ENCODE peak calls at places on chromosomes 1 and 21, in ten cellular contexts. One of them, this sample, is unnamed.

GRCh38 chr1:172977296-172978027 is 73.3 kb downstream of the TNFSF18 start:
- DNase-seq in right cardiac atrium: no peak
- DNase-seq in IMR-90: no peak
- DNase-seq in CD4-positive, CD25-positive, alpha-beta regulatory T cell: no peak
- DNase-seq in testis: no peak
- DNase-seq in psoas muscle: no peak
- DNase-seq in iPS DF 6.9: no peak
- DNase-seq in adrenal gland: no peak
- DNase-seq in substantia nigra: no peak
- DNase-seq in esophagus squamous epithelium: no peak
- DNase-seq in this sample: no peak

GRCh38 chr1:54017979-54018378 is at the start of gene LDLRAD1:
- DNase-seq in right cardiac atrium: no peak
- DNase-seq in IMR-90: no peak
- DNase-seq in CD4-positive, CD25-positive, alpha-beta regulatory T cell: no peak
- DNase-seq in testis: peak
- DNase-seq in psoas muscle: no peak
- DNase-seq in iPS DF 6.9: no peak
- DNase-seq in adrenal gland: peak
- DNase-seq in substantia nigra: no peak
- DNase-seq in esophagus squamous epithelium: no peak
- DNase-seq in this sample: no peak

GRCh38 chr1:56773341-56774066 is 45.7 kb downstream of the FYB2 start:
- DNase-seq in right cardiac atrium: no peak
- DNase-seq in IMR-90: peak
- DNase-seq in CD4-positive, CD25-positive, alpha-beta regulatory T cell: no peak
- DNase-seq in testis: no peak
- DNase-seq in psoas muscle: no peak
- DNase-seq in iPS DF 6.9: no peak
- DNase-seq in adrenal gland: no peak
- DNase-seq in substantia nigra: no peak
- DNase-seq in esophagus squamous epithelium: no peak
- DNase-seq in this sample: no peak

GRCh38 chr1:112699425-112700144 is 7.3 kb downstream of the RHOC start:
- DNase-seq in right cardiac atrium: no peak
- DNase-seq in IMR-90: no peak
- DNase-seq in CD4-positive, CD25-positive, alpha-beta regulatory T cell: no peak
- DNase-seq in testis: no peak
- DNase-seq in psoas muscle: no peak
- DNase-seq in iPS DF 6.9: no peak
- DNase-seq in adrenal gland: no peak
- DNase-seq in substantia nigra: no peak
- DNase-seq in esophagus squamous epithelium: no peak
- DNase-seq in this sample: no peak

GRCh38 chr1:188027613-188028012 is 1198.9 kb downstream of the PLA2G4A start:
- DNase-seq in right cardiac atrium: no peak
- DNase-seq in IMR-90: peak
- DNase-seq in CD4-positive, CD25-positive, alpha-beta regulatory T cell: no peak
- DNase-seq in testis: no peak
- DNase-seq in psoas muscle: no peak
- DNase-seq in iPS DF 6.9: no peak
- DNase-seq in adrenal gland: no peak
- DNase-seq in substantia nigra: no peak
- DNase-seq in esophagus squamous epithelium: no peak
- DNase-seq in this sample: no peak

GRCh38 chr1:201376464-201377374 is 761 bp downstream of the TNNT2 start:
- DNase-seq in right cardiac atrium: peak
- DNase-seq in IMR-90: peak
- DNase-seq in CD4-positive, CD25-positive, alpha-beta regulatory T cell: no peak
- DNase-seq in testis: no peak
- DNase-seq in psoas muscle: no peak
- DNase-seq in iPS DF 6.9: peak
- DNase-seq in adrenal gland: no peak
- DNase-seq in substantia nigra: no peak
- DNase-seq in esophagus squamous epithelium: no peak
- DNase-seq in this sample: peak

GRCh38 chr1:89781494-89782126 is 39.2 kb upstream of the LRRC8D start:
- DNase-seq in right cardiac atrium: no peak
- DNase-seq in IMR-90: no peak
- DNase-seq in CD4-positive, CD25-positive, alpha-beta regulatory T cell: peak
- DNase-seq in testis: no peak
- DNase-seq in psoas muscle: no peak
- DNase-seq in iPS DF 6.9: no peak
- DNase-seq in adrenal gland: no peak
- DNase-seq in substantia nigra: no peak
- DNase-seq in esophagus squamous epithelium: no peak
- DNase-seq in this sample: no peak

GRCh38 chr1:30852026-30852425 is 56.5 kb downstream of the SDC3 start:
- DNase-seq in right cardiac atrium: peak
- DNase-seq in IMR-90: peak
- DNase-seq in CD4-positive, CD25-positive, alpha-beta regulatory T cell: no peak
- DNase-seq in testis: peak
- DNase-seq in psoas muscle: peak
- DNase-seq in iPS DF 6.9: no peak
- DNase-seq in adrenal gland: peak
- DNase-seq in substantia nigra: no peak
- DNase-seq in esophagus squamous epithelium: no peak
- DNase-seq in this sample: peak

GRCh38 chr1:248855580-248855979 is 3.3 kb downstream of the ZNF692 start:
- DNase-seq in right cardiac atrium: peak
- DNase-seq in IMR-90: no peak
- DNase-seq in CD4-positive, CD25-positive, alpha-beta regulatory T cell: no peak
- DNase-seq in testis: no peak
- DNase-seq in psoas muscle: no peak
- DNase-seq in iPS DF 6.9: no peak
- DNase-seq in adrenal gland: peak
- DNase-seq in substantia nigra: no peak
- DNase-seq in esophagus squamous epithelium: no peak
- DNase-seq in this sample: no peak

GRCh38 chr1:110463695-110464094 is 12.7 kb downstream of the PROK1 start:
- DNase-seq in right cardiac atrium: no peak
- DNase-seq in IMR-90: peak
- DNase-seq in CD4-positive, CD25-positive, alpha-beta regulatory T cell: no peak
- DNase-seq in testis: no peak
- DNase-seq in psoas muscle: no peak
- DNase-seq in iPS DF 6.9: no peak
- DNase-seq in adrenal gland: no peak
- DNase-seq in substantia nigra: no peak
- DNase-seq in esophagus squamous epithelium: no peak
- DNase-seq in this sample: no peak

GRCh38 chr1:228842094-228842775 is 107.0 kb downstream of the RHOU start:
- DNase-seq in right cardiac atrium: peak
- DNase-seq in IMR-90: peak
- DNase-seq in CD4-positive, CD25-positive, alpha-beta regulatory T cell: no peak
- DNase-seq in testis: no peak
- DNase-seq in psoas muscle: peak
- DNase-seq in iPS DF 6.9: no peak
- DNase-seq in adrenal gland: peak
- DNase-seq in substantia nigra: peak
- DNase-seq in esophagus squamous epithelium: no peak
- DNase-seq in this sample: peak

GRCh38 chr1:215543806-215544205 is 23.3 kb upstream of the KCTD3 start:
- DNase-seq in right cardiac atrium: no peak
- DNase-seq in IMR-90: no peak
- DNase-seq in CD4-positive, CD25-positive, alpha-beta regulatory T cell: no peak
- DNase-seq in testis: no peak
- DNase-seq in psoas muscle: no peak
- DNase-seq in iPS DF 6.9: no peak
- DNase-seq in adrenal gland: no peak
- DNase-seq in substantia nigra: no peak
- DNase-seq in esophagus squamous epithelium: no peak
- DNase-seq in this sample: no peak

DNA sequence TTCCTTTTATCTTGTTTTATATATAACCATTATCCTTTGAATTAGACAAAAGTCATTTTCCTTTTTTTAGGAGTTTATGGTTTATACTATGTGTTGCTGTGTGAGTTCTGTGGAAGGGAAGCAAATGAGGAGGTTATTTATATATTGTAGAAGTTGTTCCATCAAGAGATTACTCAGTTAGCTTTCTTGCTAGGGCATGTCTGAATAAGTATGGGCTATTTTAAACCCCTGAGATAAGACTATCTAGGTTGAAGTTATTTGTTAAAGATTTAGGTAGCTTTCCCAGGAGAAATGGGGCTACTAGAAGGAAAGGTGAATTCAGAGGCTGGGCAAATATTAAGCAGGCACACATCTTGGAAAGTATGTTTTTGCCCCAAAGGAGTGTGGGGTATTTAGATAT is 16.1 kb upstream of the VAMP4 start:
- DNase-seq in right cardiac atrium: no peak
- DNase-seq in IMR-90: no peak
- DNase-seq in CD4-positive, CD25-positive, alpha-beta regulatory T cell: no peak
- DNase-seq in testis: no peak
- DNase-seq in psoas muscle: no peak
- DNase-seq in iPS DF 6.9: no peak
- DNase-seq in adrenal gland: no peak
- DNase-seq in substantia nigra: no peak
- DNase-seq in esophagus squamous epithelium: no peak
- DNase-seq in this sample: no peak
- H3K27ac ChIP-seq in right cardiac atrium: no peak
- H3K27ac ChIP-seq in IMR-90: no peak
- H3K27ac ChIP-seq in CD4-positive, CD25-positive, alpha-beta regulatory T cell: no peak
- H3K27ac ChIP-seq in testis: no peak
- H3K27ac ChIP-seq in psoas muscle: no peak
- H3K27ac ChIP-seq in iPS DF 6.9: no peak
- H3K27ac ChIP-seq in adrenal gland: no peak
- H3K27ac ChIP-seq in substantia nigra: no peak
- H3K27ac ChIP-seq in esophagus squamous epithelium: no peak
- H3K27ac ChIP-seq in this sample: no peak

DNA sequence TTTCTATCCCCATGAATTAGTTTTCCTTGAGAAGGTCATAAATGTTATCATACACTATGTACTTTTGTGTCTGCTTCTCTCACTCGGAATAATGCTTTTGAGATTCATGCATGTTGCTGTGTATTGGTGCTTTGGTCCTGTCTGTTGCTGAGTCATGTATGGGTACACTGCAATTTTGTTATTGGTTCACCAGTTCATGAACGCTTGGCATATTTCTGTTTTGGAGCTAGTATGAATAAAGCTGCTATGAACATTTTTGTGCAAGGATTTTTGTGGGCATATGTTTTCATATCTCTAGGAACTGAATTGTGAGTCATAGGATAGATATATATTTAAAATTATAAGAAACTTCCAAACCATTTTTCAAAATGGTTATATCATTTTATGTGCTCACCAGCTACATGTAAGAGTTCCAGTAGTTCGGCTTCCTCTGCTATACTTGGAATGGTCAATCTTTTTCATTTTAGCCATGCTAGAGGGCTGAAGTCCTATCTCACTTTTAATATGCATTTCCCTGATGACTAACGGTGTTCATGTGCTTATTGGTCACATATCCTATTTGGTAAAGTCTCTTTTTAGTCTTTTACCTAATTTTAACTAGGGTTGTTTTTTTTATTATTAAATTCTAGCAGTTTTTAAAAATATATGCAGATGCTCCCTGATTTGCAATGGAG is 38.2 kb downstream of the ETS2 start:
- DNase-seq in right cardiac atrium: no peak
- DNase-seq in IMR-90: peak
- DNase-seq in CD4-positive, CD25-positive, alpha-beta regulatory T cell: no peak
- DNase-seq in testis: no peak
- DNase-seq in psoas muscle: no peak
- DNase-seq in iPS DF 6.9: no peak
- DNase-seq in adrenal gland: no peak
- DNase-seq in substantia nigra: no peak
- DNase-seq in esophagus squamous epithelium: no peak
- DNase-seq in this sample: no peak
- H3K27ac ChIP-seq in right cardiac atrium: no peak
- H3K27ac ChIP-seq in IMR-90: no peak
- H3K27ac ChIP-seq in CD4-positive, CD25-positive, alpha-beta regulatory T cell: no peak
- H3K27ac ChIP-seq in testis: no peak
- H3K27ac ChIP-seq in psoas muscle: no peak
- H3K27ac ChIP-seq in iPS DF 6.9: no peak
- H3K27ac ChIP-seq in adrenal gland: no peak
- H3K27ac ChIP-seq in substantia nigra: no peak
- H3K27ac ChIP-seq in esophagus squamous epithelium: no peak
- H3K27ac ChIP-seq in this sample: no peak

GRCh38 chr1:198711837-198712236 is 73.0 kb downstream of the PTPRC start:
- DNase-seq in right cardiac atrium: no peak
- DNase-seq in IMR-90: no peak
- DNase-seq in CD4-positive, CD25-positive, alpha-beta regulatory T cell: no peak
- DNase-seq in testis: no peak
- DNase-seq in psoas muscle: no peak
- DNase-seq in iPS DF 6.9: no peak
- DNase-seq in adrenal gland: no peak
- DNase-seq in substantia nigra: no peak
- DNase-seq in esophagus squamous epithelium: no peak
- DNase-seq in this sample: no peak

GRCh38 chr1:198717510-198717909 is 78.7 kb downstream of the PTPRC start:
- DNase-seq in right cardiac atrium: no peak
- DNase-seq in IMR-90: no peak
- DNase-seq in CD4-positive, CD25-positive, alpha-beta regulatory T cell: no peak
- DNase-seq in testis: no peak
- DNase-seq in psoas muscle: no peak
- DNase-seq in iPS DF 6.9: no peak
- DNase-seq in adrenal gland: no peak
- DNase-seq in substantia nigra: no peak
- DNase-seq in esophagus squamous epithelium: no peak
- DNase-seq in this sample: no peak

GRCh38 chr1:198716051-198716450 is 77.2 kb downstream of the PTPRC start:
- DNase-seq in right cardiac atrium: no peak
- DNase-seq in IMR-90: no peak
- DNase-seq in CD4-positive, CD25-positive, alpha-beta regulatory T cell: no peak
- DNase-seq in testis: no peak
- DNase-seq in psoas muscle: no peak
- DNase-seq in iPS DF 6.9: no peak
- DNase-seq in adrenal gland: no peak
- DNase-seq in substantia nigra: no peak
- DNase-seq in esophagus squamous epithelium: no peak
- DNase-seq in this sample: no peak

GRCh38 chr1:198713081-198713480 is 74.2 kb downstream of the PTPRC start:
- DNase-seq in right cardiac atrium: no peak
- DNase-seq in IMR-90: peak
- DNase-seq in CD4-positive, CD25-positive, alpha-beta regulatory T cell: no peak
- DNase-seq in testis: no peak
- DNase-seq in psoas muscle: no peak
- DNase-seq in iPS DF 6.9: no peak
- DNase-seq in adrenal gland: no peak
- DNase-seq in substantia nigra: no peak
- DNase-seq in esophagus squamous epithelium: no peak
- DNase-seq in this sample: no peak
- H3K27ac ChIP-seq in right cardiac atrium: no peak
- H3K27ac ChIP-seq in IMR-90: no peak
- H3K27ac ChIP-seq in CD4-positive, CD25-positive, alpha-beta regulatory T cell: peak
- H3K27ac ChIP-seq in testis: no peak
- H3K27ac ChIP-seq in psoas muscle: no peak
- H3K27ac ChIP-seq in iPS DF 6.9: no peak
- H3K27ac ChIP-seq in adrenal gland: no peak
- H3K27ac ChIP-seq in substantia nigra: no peak
- H3K27ac ChIP-seq in esophagus squamous epithelium: no peak
- H3K27ac ChIP-seq in this sample: no peak

DNA sequence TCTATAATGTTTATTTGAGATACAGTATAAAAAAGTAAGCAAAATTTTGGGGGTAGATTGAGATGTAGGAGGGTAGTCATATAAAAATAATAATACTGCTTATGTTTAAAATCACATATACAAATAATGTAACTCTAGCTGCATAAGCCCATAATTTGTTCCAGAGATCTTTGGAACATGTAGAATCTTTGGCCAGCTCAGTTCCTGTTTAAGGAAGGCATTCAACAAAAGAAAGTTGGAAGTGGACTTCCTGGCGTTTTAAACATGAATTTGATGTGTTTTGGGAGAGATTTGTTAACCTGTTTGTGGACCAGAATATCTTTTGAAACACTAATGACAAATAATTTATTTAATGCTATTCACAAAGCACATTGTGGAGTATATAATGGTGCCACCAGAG is 27.7 kb downstream of the GIPC2 start:
- DNase-seq in right cardiac atrium: no peak
- DNase-seq in IMR-90: no peak
- DNase-seq in CD4-positive, CD25-positive, alpha-beta regulatory T cell: no peak
- DNase-seq in testis: no peak
- DNase-seq in psoas muscle: no peak
- DNase-seq in iPS DF 6.9: no peak
- DNase-seq in adrenal gland: no peak
- DNase-seq in substantia nigra: no peak
- DNase-seq in esophagus squamous epithelium: no peak
- DNase-seq in this sample: no peak
- H3K27ac ChIP-seq in right cardiac atrium: no peak
- H3K27ac ChIP-seq in IMR-90: no peak
- H3K27ac ChIP-seq in CD4-positive, CD25-positive, alpha-beta regulatory T cell: no peak
- H3K27ac ChIP-seq in testis: no peak
- H3K27ac ChIP-seq in psoas muscle: no peak
- H3K27ac ChIP-seq in iPS DF 6.9: no peak
- H3K27ac ChIP-seq in adrenal gland: no peak
- H3K27ac ChIP-seq in substantia nigra: no peak
- H3K27ac ChIP-seq in esophagus squamous epithelium: no peak
- H3K27ac ChIP-seq in this sample: no peak

This sample was measured in SJCRH30.